ENCODE peak calls at places on chromosomes 3 and 15, in six cellular contexts. One of them, this sample, is unnamed.

GRCh38 chr15:81001180-81002003 is 669 bp downstream of the TLNRD1 start:
- DNase-seq in lower lobe of right lung: peak; percentile 77
- DNase-seq in bronchial epithelial cell: peak; percentile 43
- DNase-seq in right atrium auricular region: peak; percentile 75
- DNase-seq in cardiac muscle cell: peak; percentile 66
- DNase-seq in heart left ventricle: peak; percentile 78
- DNase-seq in this sample: peak; percentile 72

GRCh38 chr3:9250236-9250635 is 790 bp upstream of the SRGAP3 start:
- DNase-seq in heart left ventricle: no peak
- DNase-seq in lower lobe of right lung: no peak
- DNase-seq in cardiac muscle cell: no peak
- DNase-seq in bronchial epithelial cell: no peak
- DNase-seq in right atrium auricular region: no peak
- DNase-seq in this sample: no peak

GRCh38 chr15:71125831-71126453 is 10.7 kb downstream of the THSD4 start:
- DNase-seq in right atrium auricular region: no peak
- DNase-seq in heart left ventricle: no peak
- DNase-seq in bronchial epithelial cell: no peak
- DNase-seq in cardiac muscle cell: no peak
- DNase-seq in lower lobe of right lung: no peak
- DNase-seq in this sample: peak; percentile 40

GRCh38 chr3:106386050-106386449 is 517.2 kb upstream of the CBLB start:
- DNase-seq in cardiac muscle cell: no peak
- DNase-seq in heart left ventricle: no peak
- DNase-seq in right atrium auricular region: no peak
- DNase-seq in bronchial epithelial cell: no peak
- DNase-seq in lower lobe of right lung: no peak
- DNase-seq in this sample: no peak

GRCh38 chr15:75456710-75457109 is 5.2 kb upstream of the SIN3A start:
- DNase-seq in bronchial epithelial cell: peak; percentile 3
- DNase-seq in lower lobe of right lung: no peak
- DNase-seq in cardiac muscle cell: no peak
- DNase-seq in heart left ventricle: no peak
- DNase-seq in right atrium auricular region: no peak
- DNase-seq in this sample: no peak

GRCh38 chr15:69725957-69726356 is 273.3 kb downstream of the RPLP1 start:
- DNase-seq in heart left ventricle: no peak
- DNase-seq in right atrium auricular region: no peak
- DNase-seq in cardiac muscle cell: no peak
- DNase-seq in bronchial epithelial cell: no peak
- DNase-seq in lower lobe of right lung: peak; percentile 59
- DNase-seq in this sample: no peak

GRCh38 chr3:159823763-159824162 is 164.9 kb upstream of the IL12A start:
- DNase-seq in right atrium auricular region: no peak
- DNase-seq in lower lobe of right lung: no peak
- DNase-seq in heart left ventricle: no peak
- DNase-seq in cardiac muscle cell: no peak
- DNase-seq in bronchial epithelial cell: no peak
- DNase-seq in this sample: no peak

GRCh38 chr3:63343674-63344073 is 65.6 kb downstream of the SYNPR start:
- DNase-seq in lower lobe of right lung: peak; percentile 48
- DNase-seq in bronchial epithelial cell: peak; percentile 90
- DNase-seq in heart left ventricle: peak; percentile 69
- DNase-seq in right atrium auricular region: peak; percentile 80
- DNase-seq in cardiac muscle cell: peak; percentile 17
- DNase-seq in this sample: peak; percentile 26

GRCh38 chr15:74822233-74822632 is 4.2 kb upstream of the CPLX3 start:
- DNase-seq in lower lobe of right lung: no peak
- DNase-seq in right atrium auricular region: no peak
- DNase-seq in heart left ventricle: no peak
- DNase-seq in cardiac muscle cell: no peak
- DNase-seq in bronchial epithelial cell: no peak
- DNase-seq in this sample: no peak

GRCh38 chr3:74167926-74168325 is 446.5 kb downstream of the CNTN3 start:
- DNase-seq in lower lobe of right lung: no peak
- DNase-seq in cardiac muscle cell: no peak
- DNase-seq in right atrium auricular region: no peak
- DNase-seq in heart left ventricle: no peak
- DNase-seq in bronchial epithelial cell: no peak
- DNase-seq in this sample: no peak

GRCh38 chr3:8210752-8211405 is 290.7 kb upstream of the LMCD1 start:
- DNase-seq in cardiac muscle cell: no peak
- DNase-seq in lower lobe of right lung: no peak
- DNase-seq in heart left ventricle: no peak
- DNase-seq in bronchial epithelial cell: peak; percentile 87
- DNase-seq in right atrium auricular region: no peak
- DNase-seq in this sample: no peak

GRCh38 chr15:72184165-72184811 is 13.3 kb downstream of the GRAMD2A start:
- DNase-seq in heart left ventricle: no peak
- DNase-seq in right atrium auricular region: no peak
- DNase-seq in lower lobe of right lung: peak; percentile 87
- DNase-seq in cardiac muscle cell: peak; percentile 76
- DNase-seq in bronchial epithelial cell: no peak
- DNase-seq in this sample: peak; percentile 66

GRCh38 chr3:127207727-127208482 is 15.0 kb downstream of the PRR23E start:
- DNase-seq in heart left ventricle: no peak
- DNase-seq in cardiac muscle cell: no peak
- DNase-seq in lower lobe of right lung: no peak
- DNase-seq in right atrium auricular region: peak; percentile 51
- DNase-seq in bronchial epithelial cell: no peak
- DNase-seq in this sample: no peak

GRCh38 chr15:77075528-77075927 is 4.6 kb upstream of the TSPAN3 start:
- DNase-seq in bronchial epithelial cell: no peak
- DNase-seq in cardiac muscle cell: no peak
- DNase-seq in right atrium auricular region: no peak
- DNase-seq in lower lobe of right lung: no peak
- DNase-seq in heart left ventricle: no peak
- DNase-seq in this sample: no peak

GRCh38 chr3:14258906-14259904 is 80.6 kb downstream of the LSM3 start:
- DNase-seq in cardiac muscle cell: no peak
- DNase-seq in bronchial epithelial cell: no peak
- DNase-seq in heart left ventricle: no peak
- DNase-seq in right atrium auricular region: no peak
- DNase-seq in lower lobe of right lung: no peak
- DNase-seq in this sample: no peak

GRCh38 chr3:132006605-132007204 is 28.1 kb downstream of the CPNE4 start:
- DNase-seq in heart left ventricle: no peak
- DNase-seq in right atrium auricular region: no peak
- DNase-seq in bronchial epithelial cell: peak; percentile 62
- DNase-seq in cardiac muscle cell: peak; percentile 52
- DNase-seq in lower lobe of right lung: peak; percentile 45
- DNase-seq in this sample: peak; percentile 67

GRCh38 chr15:101228313-101228712 is 23.5 kb downstream of the CHSY1 start:
- DNase-seq in heart left ventricle: no peak
- DNase-seq in right atrium auricular region: no peak
- DNase-seq in cardiac muscle cell: no peak
- DNase-seq in bronchial epithelial cell: no peak
- DNase-seq in lower lobe of right lung: no peak
- DNase-seq in this sample: no peak

GRCh38 chr15:82855286-82856092 is 46.1 kb downstream of the WHAMM start:
- DNase-seq in right atrium auricular region: peak; percentile 50
- DNase-seq in cardiac muscle cell: no peak
- DNase-seq in lower lobe of right lung: no peak
- DNase-seq in bronchial epithelial cell: no peak
- DNase-seq in heart left ventricle: no peak
- DNase-seq in this sample: no peak

GRCh38 chr3:72255736-72256559 is 471.0 kb upstream of the PROK2 start:
- DNase-seq in heart left ventricle: peak; percentile 44
- DNase-seq in right atrium auricular region: no peak
- DNase-seq in lower lobe of right lung: peak; percentile 73
- DNase-seq in bronchial epithelial cell: peak; percentile 52
- DNase-seq in cardiac muscle cell: peak; percentile 77
- DNase-seq in this sample: no peak

GRCh38 chr3:126267169-126267975 is 87.0 kb upstream of the ALDH1L1 start:
- DNase-seq in bronchial epithelial cell: peak; percentile 69
- DNase-seq in heart left ventricle: peak; percentile 59
- DNase-seq in right atrium auricular region: peak; percentile 93
- DNase-seq in lower lobe of right lung: peak; percentile 88
- DNase-seq in cardiac muscle cell: peak; percentile 93
- DNase-seq in this sample: peak; percentile 76

GRCh38 chr15:69725210-69725609 is 272.6 kb downstream of the RPLP1 start:
- DNase-seq in cardiac muscle cell: no peak
- DNase-seq in right atrium auricular region: no peak
- DNase-seq in heart left ventricle: no peak
- DNase-seq in lower lobe of right lung: no peak
- DNase-seq in bronchial epithelial cell: no peak
- DNase-seq in this sample: no peak

DNA sequence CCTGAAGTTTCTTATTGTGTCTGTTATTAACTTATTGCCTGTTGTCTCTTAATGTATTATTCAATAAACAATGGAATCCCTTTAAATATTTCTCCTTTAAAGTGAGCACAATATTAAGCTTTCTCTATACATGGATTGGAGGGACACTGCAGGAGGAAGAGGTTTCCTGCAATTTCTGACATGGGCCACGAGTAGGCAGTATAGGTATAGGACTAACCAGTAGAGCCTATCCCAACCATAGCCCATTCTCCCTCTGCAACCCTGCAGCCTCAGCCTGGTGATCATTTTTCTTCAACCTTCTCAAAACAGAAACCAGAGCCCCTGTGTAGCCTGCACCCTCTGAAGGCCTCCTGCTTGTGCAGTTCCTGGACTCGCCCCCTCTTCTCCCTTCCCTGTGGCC is 124.8 kb downstream of the NEK10 start:
- DNase-seq in bronchial epithelial cell: no peak
- DNase-seq in cardiac muscle cell: no peak
- DNase-seq in right atrium auricular region: no peak
- DNase-seq in heart left ventricle: no peak
- DNase-seq in lower lobe of right lung: no peak
- DNase-seq in this sample: no peak
- TF ChIP-seq CTCF in bronchial epithelial cell: no peak
- TF ChIP-seq CTCF in cardiac muscle cell: no peak
- TF ChIP-seq CTCF in right atrium auricular region: no peak
- TF ChIP-seq CTCF in heart left ventricle: no peak
- TF ChIP-seq CTCF in lower lobe of right lung: no peak
- TF ChIP-seq CTCF in this sample: no peak

GRCh38 chr15:64149424-64150235 is 1.9 kb upstream of the SNX22 start:
- DNase-seq in bronchial epithelial cell: peak; percentile 40
- DNase-seq in right atrium auricular region: no peak
- DNase-seq in cardiac muscle cell: no peak
- DNase-seq in lower lobe of right lung: no peak
- DNase-seq in heart left ventricle: no peak
- DNase-seq in this sample: no peak
- TF ChIP-seq CTCF in bronchial epithelial cell: peak; percentile 25
- TF ChIP-seq CTCF in right atrium auricular region: no peak
- TF ChIP-seq CTCF in cardiac muscle cell: peak; percentile 24
- TF ChIP-seq CTCF in lower lobe of right lung: peak; percentile 6
- TF ChIP-seq CTCF in heart left ventricle: no peak
- TF ChIP-seq CTCF in this sample: no peak

GRCh38 chr3:195118671-195119070 is 152.3 kb downstream of the XXYLT1 start:
- DNase-seq in lower lobe of right lung: no peak
- DNase-seq in right atrium auricular region: no peak
- DNase-seq in cardiac muscle cell: no peak
- DNase-seq in bronchial epithelial cell: no peak
- DNase-seq in heart left ventricle: no peak
- DNase-seq in this sample: no peak

GRCh38 chr3:195119461-195120198 is 151.3 kb downstream of the XXYLT1 start:
- DNase-seq in right atrium auricular region: no peak
- DNase-seq in cardiac muscle cell: no peak
- DNase-seq in heart left ventricle: no peak
- DNase-seq in bronchial epithelial cell: peak; percentile 44
- DNase-seq in lower lobe of right lung: no peak
- DNase-seq in this sample: no peak

GRCh38 chr3:195120199-195120556 is 150.8 kb downstream of the XXYLT1 start:
- DNase-seq in lower lobe of right lung: no peak
- DNase-seq in cardiac muscle cell: no peak
- DNase-seq in bronchial epithelial cell: no peak
- DNase-seq in right atrium auricular region: no peak
- DNase-seq in heart left ventricle: no peak
- DNase-seq in this sample: no peak

GRCh38 chr3:195116393-195117185 is 154.4 kb downstream of the XXYLT1 start:
- DNase-seq in heart left ventricle: no peak
- DNase-seq in cardiac muscle cell: no peak
- DNase-seq in lower lobe of right lung: no peak
- DNase-seq in bronchial epithelial cell: no peak
- DNase-seq in right atrium auricular region: no peak
- DNase-seq in this sample: no peak

GRCh38 chr3:195117978-195118581 is 152.9 kb downstream of the XXYLT1 start:
- DNase-seq in bronchial epithelial cell: peak; percentile 79
- DNase-seq in heart left ventricle: no peak
- DNase-seq in cardiac muscle cell: no peak
- DNase-seq in lower lobe of right lung: no peak
- DNase-seq in right atrium auricular region: no peak
- DNase-seq in this sample: no peak
- TF ChIP-seq CTCF in bronchial epithelial cell: no peak
- TF ChIP-seq CTCF in heart left ventricle: peak; percentile 18
- TF ChIP-seq CTCF in cardiac muscle cell: peak; percentile 46
- TF ChIP-seq CTCF in lower lobe of right lung: peak; percentile 23
- TF ChIP-seq CTCF in right atrium auricular region: peak; percentile 28
- TF ChIP-seq CTCF in this sample: no peak

GRCh38 chr15:85763157-85763556 is 31.6 kb downstream of the KLHL25 start:
- DNase-seq in bronchial epithelial cell: no peak
- DNase-seq in cardiac muscle cell: no peak
- DNase-seq in lower lobe of right lung: peak; percentile 41
- DNase-seq in heart left ventricle: peak; percentile 49
- DNase-seq in right atrium auricular region: no peak
- DNase-seq in this sample: no peak

GRCh38 chr15:85764649-85765277 is 30.0 kb downstream of the KLHL25 start:
- DNase-seq in cardiac muscle cell: no peak
- DNase-seq in bronchial epithelial cell: no peak
- DNase-seq in lower lobe of right lung: no peak
- DNase-seq in right atrium auricular region: no peak
- DNase-seq in heart left ventricle: no peak
- DNase-seq in this sample: no peak

GRCh38 chr15:85762756-85763127 is 32.0 kb downstream of the KLHL25 start:
- DNase-seq in right atrium auricular region: no peak
- DNase-seq in bronchial epithelial cell: no peak
- DNase-seq in heart left ventricle: no peak
- DNase-seq in lower lobe of right lung: peak; percentile 28
- DNase-seq in cardiac muscle cell: no peak
- DNase-seq in this sample: no peak

GRCh38 chr15:85764304-85764633 is 30.5 kb downstream of the KLHL25 start:
- DNase-seq in right atrium auricular region: no peak
- DNase-seq in heart left ventricle: no peak
- DNase-seq in bronchial epithelial cell: no peak
- DNase-seq in cardiac muscle cell: no peak
- DNase-seq in lower lobe of right lung: no peak
- DNase-seq in this sample: no peak

DNA sequence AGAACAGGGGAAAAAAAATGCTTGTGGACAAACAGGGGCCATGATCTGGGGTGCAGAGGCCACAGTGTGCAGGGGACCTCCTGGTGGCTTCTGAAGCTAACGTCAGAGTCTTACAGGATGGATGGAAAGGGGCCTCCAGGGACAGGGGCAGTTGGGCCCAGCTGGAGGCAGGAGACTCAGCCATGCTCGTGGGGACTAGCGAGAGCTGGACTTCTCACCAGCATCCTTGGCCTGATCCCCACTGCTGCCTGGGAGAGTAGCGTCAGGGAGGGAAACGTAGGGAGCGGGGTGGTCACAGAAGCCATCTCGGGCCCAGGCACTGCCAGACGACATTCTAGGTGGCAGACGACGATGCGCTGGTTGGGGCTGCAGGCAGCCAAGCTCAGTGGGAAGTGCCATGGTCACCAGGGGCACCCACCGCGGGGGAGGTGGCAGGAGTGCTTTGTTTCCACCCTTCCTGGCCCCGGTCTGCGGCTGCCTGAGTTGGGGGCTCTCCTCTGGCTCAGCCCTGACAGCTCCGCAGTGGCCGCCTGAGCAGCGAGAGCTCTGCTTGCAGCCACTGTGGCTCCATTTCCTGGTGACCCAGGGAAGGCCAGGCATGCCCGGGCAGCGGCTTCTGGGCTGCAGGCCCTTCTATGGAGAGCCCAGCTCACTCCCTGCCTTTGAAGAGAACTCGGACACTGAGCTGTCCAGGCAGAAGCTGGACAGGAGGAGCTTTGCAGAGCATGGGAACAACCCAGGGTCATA is 31.0 kb downstream of the KLHL25 start:
- DNase-seq in lower lobe of right lung: no peak
- DNase-seq in bronchial epithelial cell: no peak
- DNase-seq in cardiac muscle cell: no peak
- DNase-seq in right atrium auricular region: no peak
- DNase-seq in heart left ventricle: no peak
- DNase-seq in this sample: no peak
- TF ChIP-seq CTCF in lower lobe of right lung: no peak
- TF ChIP-seq CTCF in bronchial epithelial cell: no peak
- TF ChIP-seq CTCF in cardiac muscle cell: no peak
- TF ChIP-seq CTCF in right atrium auricular region: no peak
- TF ChIP-seq CTCF in heart left ventricle: no peak
- TF ChIP-seq CTCF in this sample: no peak